ENCODE peak calls at places on chromosomes 2 and 18, in ten cellular contexts. One of them, this sample, is unnamed.

GRCh38 chr18:79395761-79396404 is at the start of gene NFATC1:
- DNase-seq in NCI-H1694 treated with DMSO at 0.1 percent for 48 hours: peak; percentile 34
- DNase-seq in GM20000: peak; percentile 89
- DNase-seq in activated CD4-positive, alpha-beta T cell treated with anti-CD3 and anti-CD28 coated beads, Interleukin-2, amount 50 U/mL, for 1 hour: peak; percentile 87
- DNase-seq in fibroblast of mammary gland: peak; percentile 66
- DNase-seq in activated CD4-positive, alpha-beta memory T cell treated with anti-CD3 and anti-CD28 coated beads for 36 hours: peak; percentile 91
- DNase-seq in stimulated activated CD4-positive, alpha-beta T cell treated with anti-CD3 and anti-CD28 coated beads, TNF-alpha, amount 100 ng/mL, for 4 hours: peak; percentile 81
- DNase-seq in activated T-cell treated with anti-CD3 and anti-CD28 coated beads, Interleukin-2, amount 50 U/mL, for 72 hours: peak; percentile 89
- DNase-seq in mucosa of gallbladder: peak; percentile 55
- DNase-seq in amniotic stem cell: peak; percentile 45
- DNase-seq in this sample: peak; percentile 52

GRCh38 chr2:147468349-147468748 is 376.5 kb upstream of the ACVR2A start:
- DNase-seq in stimulated activated CD4-positive, alpha-beta T cell treated with anti-CD3 and anti-CD28 coated beads, TNF-alpha, amount 100 ng/mL, for 4 hours: no peak
- DNase-seq in fibroblast of mammary gland: no peak
- DNase-seq in activated CD4-positive, alpha-beta T cell treated with anti-CD3 and anti-CD28 coated beads, Interleukin-2, amount 50 U/mL, for 1 hour: no peak
- DNase-seq in mucosa of gallbladder: no peak
- DNase-seq in GM20000: no peak
- DNase-seq in amniotic stem cell: no peak
- DNase-seq in NCI-H1694 treated with DMSO at 0.1 percent for 48 hours: no peak
- DNase-seq in activated CD4-positive, alpha-beta memory T cell treated with anti-CD3 and anti-CD28 coated beads for 36 hours: no peak
- DNase-seq in activated T-cell treated with anti-CD3 and anti-CD28 coated beads, Interleukin-2, amount 50 U/mL, for 72 hours: no peak
- DNase-seq in this sample: no peak

GRCh38 chr2:14137643-14138042 is 494.9 kb upstream of the LRATD1 start:
- DNase-seq in fibroblast of mammary gland: no peak
- DNase-seq in activated CD4-positive, alpha-beta T cell treated with anti-CD3 and anti-CD28 coated beads, Interleukin-2, amount 50 U/mL, for 1 hour: no peak
- DNase-seq in mucosa of gallbladder: no peak
- DNase-seq in GM20000: peak; percentile 5
- DNase-seq in NCI-H1694 treated with DMSO at 0.1 percent for 48 hours: peak; percentile 8
- DNase-seq in amniotic stem cell: no peak
- DNase-seq in activated CD4-positive, alpha-beta memory T cell treated with anti-CD3 and anti-CD28 coated beads for 36 hours: no peak
- DNase-seq in stimulated activated CD4-positive, alpha-beta T cell treated with anti-CD3 and anti-CD28 coated beads, TNF-alpha, amount 100 ng/mL, for 4 hours: no peak
- DNase-seq in activated T-cell treated with anti-CD3 and anti-CD28 coated beads, Interleukin-2, amount 50 U/mL, for 72 hours: no peak
- DNase-seq in this sample: no peak

GRCh38 chr18:59697236-59697932 is at the start of gene CCBE1:
- DNase-seq in mucosa of gallbladder: peak; percentile 41
- DNase-seq in activated CD4-positive, alpha-beta T cell treated with anti-CD3 and anti-CD28 coated beads, Interleukin-2, amount 50 U/mL, for 1 hour: no peak
- DNase-seq in stimulated activated CD4-positive, alpha-beta T cell treated with anti-CD3 and anti-CD28 coated beads, TNF-alpha, amount 100 ng/mL, for 4 hours: no peak
- DNase-seq in NCI-H1694 treated with DMSO at 0.1 percent for 48 hours: no peak
- DNase-seq in fibroblast of mammary gland: peak; percentile 69
- DNase-seq in amniotic stem cell: peak; percentile 43
- DNase-seq in activated T-cell treated with anti-CD3 and anti-CD28 coated beads, Interleukin-2, amount 50 U/mL, for 72 hours: peak; percentile 64
- DNase-seq in GM20000: peak; percentile 75
- DNase-seq in activated CD4-positive, alpha-beta memory T cell treated with anti-CD3 and anti-CD28 coated beads for 36 hours: peak; percentile 61
- DNase-seq in this sample: peak; percentile 64

GRCh38 chr2:74702001-74702715 is 48.1 kb downstream of the SEMA4F start:
- DNase-seq in GM20000: no peak
- DNase-seq in stimulated activated CD4-positive, alpha-beta T cell treated with anti-CD3 and anti-CD28 coated beads, TNF-alpha, amount 100 ng/mL, for 4 hours: no peak
- DNase-seq in activated T-cell treated with anti-CD3 and anti-CD28 coated beads, Interleukin-2, amount 50 U/mL, for 72 hours: no peak
- DNase-seq in amniotic stem cell: no peak
- DNase-seq in fibroblast of mammary gland: no peak
- DNase-seq in NCI-H1694 treated with DMSO at 0.1 percent for 48 hours: no peak
- DNase-seq in mucosa of gallbladder: no peak
- DNase-seq in activated CD4-positive, alpha-beta T cell treated with anti-CD3 and anti-CD28 coated beads, Interleukin-2, amount 50 U/mL, for 1 hour: no peak
- DNase-seq in activated CD4-positive, alpha-beta memory T cell treated with anti-CD3 and anti-CD28 coated beads for 36 hours: no peak
- DNase-seq in this sample: peak; percentile 24

GRCh38 chr2:45585267-45585861 is 25.7 kb downstream of the SRBD1 start:
- DNase-seq in GM20000: peak; percentile 22
- DNase-seq in NCI-H1694 treated with DMSO at 0.1 percent for 48 hours: peak; percentile 54
- DNase-seq in activated T-cell treated with anti-CD3 and anti-CD28 coated beads, Interleukin-2, amount 50 U/mL, for 72 hours: no peak
- DNase-seq in activated CD4-positive, alpha-beta T cell treated with anti-CD3 and anti-CD28 coated beads, Interleukin-2, amount 50 U/mL, for 1 hour: no peak
- DNase-seq in stimulated activated CD4-positive, alpha-beta T cell treated with anti-CD3 and anti-CD28 coated beads, TNF-alpha, amount 100 ng/mL, for 4 hours: no peak
- DNase-seq in amniotic stem cell: peak; percentile 12
- DNase-seq in activated CD4-positive, alpha-beta memory T cell treated with anti-CD3 and anti-CD28 coated beads for 36 hours: no peak
- DNase-seq in mucosa of gallbladder: peak; percentile 28
- DNase-seq in fibroblast of mammary gland: peak; percentile 71
- DNase-seq in this sample: no peak

GRCh38 chr18:11323359-11323819 is 174.0 kb upstream of the PIEZO2 start:
- DNase-seq in activated CD4-positive, alpha-beta memory T cell treated with anti-CD3 and anti-CD28 coated beads for 36 hours: no peak
- DNase-seq in activated CD4-positive, alpha-beta T cell treated with anti-CD3 and anti-CD28 coated beads, Interleukin-2, amount 50 U/mL, for 1 hour: no peak
- DNase-seq in stimulated activated CD4-positive, alpha-beta T cell treated with anti-CD3 and anti-CD28 coated beads, TNF-alpha, amount 100 ng/mL, for 4 hours: no peak
- DNase-seq in mucosa of gallbladder: no peak
- DNase-seq in NCI-H1694 treated with DMSO at 0.1 percent for 48 hours: no peak
- DNase-seq in amniotic stem cell: peak; percentile 41
- DNase-seq in GM20000: no peak
- DNase-seq in fibroblast of mammary gland: peak; percentile 80
- DNase-seq in activated T-cell treated with anti-CD3 and anti-CD28 coated beads, Interleukin-2, amount 50 U/mL, for 72 hours: no peak
- DNase-seq in this sample: no peak

GRCh38 chr18:62360806-62361205 is 35.7 kb downstream of the TNFRSF11A start:
- DNase-seq in NCI-H1694 treated with DMSO at 0.1 percent for 48 hours: no peak
- DNase-seq in activated T-cell treated with anti-CD3 and anti-CD28 coated beads, Interleukin-2, amount 50 U/mL, for 72 hours: no peak
- DNase-seq in fibroblast of mammary gland: no peak
- DNase-seq in activated CD4-positive, alpha-beta memory T cell treated with anti-CD3 and anti-CD28 coated beads for 36 hours: no peak
- DNase-seq in mucosa of gallbladder: no peak
- DNase-seq in amniotic stem cell: no peak
- DNase-seq in activated CD4-positive, alpha-beta T cell treated with anti-CD3 and anti-CD28 coated beads, Interleukin-2, amount 50 U/mL, for 1 hour: no peak
- DNase-seq in GM20000: no peak
- DNase-seq in stimulated activated CD4-positive, alpha-beta T cell treated with anti-CD3 and anti-CD28 coated beads, TNF-alpha, amount 100 ng/mL, for 4 hours: no peak
- DNase-seq in this sample: no peak

GRCh38 chr2:64654993-64655666 is 1.4 kb upstream of the SERTAD2 start:
- DNase-seq in activated CD4-positive, alpha-beta memory T cell treated with anti-CD3 and anti-CD28 coated beads for 36 hours: peak; percentile 60
- DNase-seq in activated T-cell treated with anti-CD3 and anti-CD28 coated beads, Interleukin-2, amount 50 U/mL, for 72 hours: no peak
- DNase-seq in stimulated activated CD4-positive, alpha-beta T cell treated with anti-CD3 and anti-CD28 coated beads, TNF-alpha, amount 100 ng/mL, for 4 hours: no peak
- DNase-seq in GM20000: no peak
- DNase-seq in fibroblast of mammary gland: peak; percentile 37
- DNase-seq in NCI-H1694 treated with DMSO at 0.1 percent for 48 hours: peak; percentile 33
- DNase-seq in amniotic stem cell: peak; percentile 3
- DNase-seq in mucosa of gallbladder: no peak
- DNase-seq in activated CD4-positive, alpha-beta T cell treated with anti-CD3 and anti-CD28 coated beads, Interleukin-2, amount 50 U/mL, for 1 hour: peak; percentile 22
- DNase-seq in this sample: peak; percentile 10

GRCh38 chr2:61411109-61411508 is 59.8 kb downstream of the USP34 start:
- DNase-seq in NCI-H1694 treated with DMSO at 0.1 percent for 48 hours: no peak
- DNase-seq in amniotic stem cell: no peak
- DNase-seq in GM20000: no peak
- DNase-seq in stimulated activated CD4-positive, alpha-beta T cell treated with anti-CD3 and anti-CD28 coated beads, TNF-alpha, amount 100 ng/mL, for 4 hours: no peak
- DNase-seq in mucosa of gallbladder: no peak
- DNase-seq in activated T-cell treated with anti-CD3 and anti-CD28 coated beads, Interleukin-2, amount 50 U/mL, for 72 hours: no peak
- DNase-seq in activated CD4-positive, alpha-beta memory T cell treated with anti-CD3 and anti-CD28 coated beads for 36 hours: no peak
- DNase-seq in fibroblast of mammary gland: no peak
- DNase-seq in activated CD4-positive, alpha-beta T cell treated with anti-CD3 and anti-CD28 coated beads, Interleukin-2, amount 50 U/mL, for 1 hour: no peak
- DNase-seq in this sample: no peak

GRCh38 chr18:55694291-55694690 is 106.3 kb upstream of the TCF4 start:
- DNase-seq in mucosa of gallbladder: no peak
- DNase-seq in fibroblast of mammary gland: peak; percentile 15
- DNase-seq in activated CD4-positive, alpha-beta T cell treated with anti-CD3 and anti-CD28 coated beads, Interleukin-2, amount 50 U/mL, for 1 hour: no peak
- DNase-seq in activated CD4-positive, alpha-beta memory T cell treated with anti-CD3 and anti-CD28 coated beads for 36 hours: no peak
- DNase-seq in activated T-cell treated with anti-CD3 and anti-CD28 coated beads, Interleukin-2, amount 50 U/mL, for 72 hours: no peak
- DNase-seq in NCI-H1694 treated with DMSO at 0.1 percent for 48 hours: no peak
- DNase-seq in GM20000: no peak
- DNase-seq in stimulated activated CD4-positive, alpha-beta T cell treated with anti-CD3 and anti-CD28 coated beads, TNF-alpha, amount 100 ng/mL, for 4 hours: no peak
- DNase-seq in amniotic stem cell: no peak
- DNase-seq in this sample: no peak

GRCh38 chr2:2804528-2804927 is 473.5 kb upstream of the MYT1L start:
- DNase-seq in amniotic stem cell: no peak
- DNase-seq in activated CD4-positive, alpha-beta memory T cell treated with anti-CD3 and anti-CD28 coated beads for 36 hours: no peak
- DNase-seq in activated T-cell treated with anti-CD3 and anti-CD28 coated beads, Interleukin-2, amount 50 U/mL, for 72 hours: no peak
- DNase-seq in mucosa of gallbladder: peak; percentile 0
- DNase-seq in stimulated activated CD4-positive, alpha-beta T cell treated with anti-CD3 and anti-CD28 coated beads, TNF-alpha, amount 100 ng/mL, for 4 hours: no peak
- DNase-seq in activated CD4-positive, alpha-beta T cell treated with anti-CD3 and anti-CD28 coated beads, Interleukin-2, amount 50 U/mL, for 1 hour: no peak
- DNase-seq in GM20000: no peak
- DNase-seq in fibroblast of mammary gland: no peak
- DNase-seq in NCI-H1694 treated with DMSO at 0.1 percent for 48 hours: no peak
- DNase-seq in this sample: no peak

GRCh38 chr2:44247924-44248323 is 27.4 kb upstream of the SLC3A1 start:
- DNase-seq in NCI-H1694 treated with DMSO at 0.1 percent for 48 hours: no peak
- DNase-seq in GM20000: no peak
- DNase-seq in mucosa of gallbladder: no peak
- DNase-seq in amniotic stem cell: no peak
- DNase-seq in fibroblast of mammary gland: no peak
- DNase-seq in activated T-cell treated with anti-CD3 and anti-CD28 coated beads, Interleukin-2, amount 50 U/mL, for 72 hours: no peak
- DNase-seq in activated CD4-positive, alpha-beta T cell treated with anti-CD3 and anti-CD28 coated beads, Interleukin-2, amount 50 U/mL, for 1 hour: no peak
- DNase-seq in stimulated activated CD4-positive, alpha-beta T cell treated with anti-CD3 and anti-CD28 coated beads, TNF-alpha, amount 100 ng/mL, for 4 hours: no peak
- DNase-seq in activated CD4-positive, alpha-beta memory T cell treated with anti-CD3 and anti-CD28 coated beads for 36 hours: no peak
- DNase-seq in this sample: no peak

GRCh38 chr18:26865557-26865956 is at the start of gene AQP4:
- DNase-seq in mucosa of gallbladder: no peak
- DNase-seq in activated CD4-positive, alpha-beta memory T cell treated with anti-CD3 and anti-CD28 coated beads for 36 hours: no peak
- DNase-seq in activated T-cell treated with anti-CD3 and anti-CD28 coated beads, Interleukin-2, amount 50 U/mL, for 72 hours: no peak
- DNase-seq in stimulated activated CD4-positive, alpha-beta T cell treated with anti-CD3 and anti-CD28 coated beads, TNF-alpha, amount 100 ng/mL, for 4 hours: no peak
- DNase-seq in GM20000: no peak
- DNase-seq in fibroblast of mammary gland: no peak
- DNase-seq in activated CD4-positive, alpha-beta T cell treated with anti-CD3 and anti-CD28 coated beads, Interleukin-2, amount 50 U/mL, for 1 hour: no peak
- DNase-seq in NCI-H1694 treated with DMSO at 0.1 percent for 48 hours: no peak
- DNase-seq in amniotic stem cell: no peak
- DNase-seq in this sample: peak; percentile 62

GRCh38 chr2:226758886-226759660 is 40.5 kb downstream of the IRS1 start:
- DNase-seq in activated CD4-positive, alpha-beta T cell treated with anti-CD3 and anti-CD28 coated beads, Interleukin-2, amount 50 U/mL, for 1 hour: no peak
- DNase-seq in activated CD4-positive, alpha-beta memory T cell treated with anti-CD3 and anti-CD28 coated beads for 36 hours: no peak
- DNase-seq in GM20000: no peak
- DNase-seq in NCI-H1694 treated with DMSO at 0.1 percent for 48 hours: peak; percentile 26
- DNase-seq in activated T-cell treated with anti-CD3 and anti-CD28 coated beads, Interleukin-2, amount 50 U/mL, for 72 hours: no peak
- DNase-seq in amniotic stem cell: no peak
- DNase-seq in fibroblast of mammary gland: peak; percentile 86
- DNase-seq in mucosa of gallbladder: no peak
- DNase-seq in stimulated activated CD4-positive, alpha-beta T cell treated with anti-CD3 and anti-CD28 coated beads, TNF-alpha, amount 100 ng/mL, for 4 hours: no peak
- DNase-seq in this sample: no peak

GRCh38 chr2:152161598-152161997 is 14.0 kb downstream of the STAM2 start:
- DNase-seq in GM20000: no peak
- DNase-seq in activated T-cell treated with anti-CD3 and anti-CD28 coated beads, Interleukin-2, amount 50 U/mL, for 72 hours: no peak
- DNase-seq in amniotic stem cell: no peak
- DNase-seq in stimulated activated CD4-positive, alpha-beta T cell treated with anti-CD3 and anti-CD28 coated beads, TNF-alpha, amount 100 ng/mL, for 4 hours: no peak
- DNase-seq in fibroblast of mammary gland: no peak
- DNase-seq in activated CD4-positive, alpha-beta T cell treated with anti-CD3 and anti-CD28 coated beads, Interleukin-2, amount 50 U/mL, for 1 hour: no peak
- DNase-seq in mucosa of gallbladder: no peak
- DNase-seq in activated CD4-positive, alpha-beta memory T cell treated with anti-CD3 and anti-CD28 coated beads for 36 hours: no peak
- DNase-seq in NCI-H1694 treated with DMSO at 0.1 percent for 48 hours: no peak
- DNase-seq in this sample: no peak

GRCh38 chr2:99101697-99102096 is 39.8 kb upstream of the C2orf15 start:
- DNase-seq in stimulated activated CD4-positive, alpha-beta T cell treated with anti-CD3 and anti-CD28 coated beads, TNF-alpha, amount 100 ng/mL, for 4 hours: no peak
- DNase-seq in activated CD4-positive, alpha-beta T cell treated with anti-CD3 and anti-CD28 coated beads, Interleukin-2, amount 50 U/mL, for 1 hour: no peak
- DNase-seq in NCI-H1694 treated with DMSO at 0.1 percent for 48 hours: no peak
- DNase-seq in activated CD4-positive, alpha-beta memory T cell treated with anti-CD3 and anti-CD28 coated beads for 36 hours: no peak
- DNase-seq in activated T-cell treated with anti-CD3 and anti-CD28 coated beads, Interleukin-2, amount 50 U/mL, for 72 hours: no peak
- DNase-seq in mucosa of gallbladder: no peak
- DNase-seq in GM20000: no peak
- DNase-seq in amniotic stem cell: no peak
- DNase-seq in fibroblast of mammary gland: peak; percentile 54
- DNase-seq in this sample: no peak

GRCh38 chr2:181991171-181991885 is 5.7 kb downstream of the PPP1R1C start:
- DNase-seq in GM20000: peak; percentile 44
- DNase-seq in activated T-cell treated with anti-CD3 and anti-CD28 coated beads, Interleukin-2, amount 50 U/mL, for 72 hours: no peak
- DNase-seq in mucosa of gallbladder: no peak
- DNase-seq in activated CD4-positive, alpha-beta memory T cell treated with anti-CD3 and anti-CD28 coated beads for 36 hours: no peak
- DNase-seq in NCI-H1694 treated with DMSO at 0.1 percent for 48 hours: no peak
- DNase-seq in stimulated activated CD4-positive, alpha-beta T cell treated with anti-CD3 and anti-CD28 coated beads, TNF-alpha, amount 100 ng/mL, for 4 hours: no peak
- DNase-seq in activated CD4-positive, alpha-beta T cell treated with anti-CD3 and anti-CD28 coated beads, Interleukin-2, amount 50 U/mL, for 1 hour: no peak
- DNase-seq in amniotic stem cell: no peak
- DNase-seq in fibroblast of mammary gland: no peak
- DNase-seq in this sample: no peak

GRCh38 chr2:234795272-234795920 is 156.4 kb upstream of the SH3BP4 start:
- DNase-seq in amniotic stem cell: no peak
- DNase-seq in NCI-H1694 treated with DMSO at 0.1 percent for 48 hours: no peak
- DNase-seq in stimulated activated CD4-positive, alpha-beta T cell treated with anti-CD3 and anti-CD28 coated beads, TNF-alpha, amount 100 ng/mL, for 4 hours: no peak
- DNase-seq in activated T-cell treated with anti-CD3 and anti-CD28 coated beads, Interleukin-2, amount 50 U/mL, for 72 hours: no peak
- DNase-seq in activated CD4-positive, alpha-beta T cell treated with anti-CD3 and anti-CD28 coated beads, Interleukin-2, amount 50 U/mL, for 1 hour: no peak
- DNase-seq in fibroblast of mammary gland: no peak
- DNase-seq in GM20000: no peak
- DNase-seq in activated CD4-positive, alpha-beta memory T cell treated with anti-CD3 and anti-CD28 coated beads for 36 hours: no peak
- DNase-seq in mucosa of gallbladder: no peak
- DNase-seq in this sample: no peak

GRCh38 chr2:197869030-197869429 is 64.6 kb downstream of the PLCL1 start:
- DNase-seq in activated CD4-positive, alpha-beta memory T cell treated with anti-CD3 and anti-CD28 coated beads for 36 hours: no peak
- DNase-seq in fibroblast of mammary gland: no peak
- DNase-seq in activated CD4-positive, alpha-beta T cell treated with anti-CD3 and anti-CD28 coated beads, Interleukin-2, amount 50 U/mL, for 1 hour: no peak
- DNase-seq in amniotic stem cell: no peak
- DNase-seq in mucosa of gallbladder: no peak
- DNase-seq in NCI-H1694 treated with DMSO at 0.1 percent for 48 hours: no peak
- DNase-seq in activated T-cell treated with anti-CD3 and anti-CD28 coated beads, Interleukin-2, amount 50 U/mL, for 72 hours: no peak
- DNase-seq in stimulated activated CD4-positive, alpha-beta T cell treated with anti-CD3 and anti-CD28 coated beads, TNF-alpha, amount 100 ng/mL, for 4 hours: no peak
- DNase-seq in GM20000: no peak
- DNase-seq in this sample: no peak

GRCh38 chr2:226548706-226549105 is 250.9 kb downstream of the IRS1 start:
- DNase-seq in activated CD4-positive, alpha-beta T cell treated with anti-CD3 and anti-CD28 coated beads, Interleukin-2, amount 50 U/mL, for 1 hour: no peak
- DNase-seq in stimulated activated CD4-positive, alpha-beta T cell treated with anti-CD3 and anti-CD28 coated beads, TNF-alpha, amount 100 ng/mL, for 4 hours: no peak
- DNase-seq in mucosa of gallbladder: no peak
- DNase-seq in activated CD4-positive, alpha-beta memory T cell treated with anti-CD3 and anti-CD28 coated beads for 36 hours: no peak
- DNase-seq in NCI-H1694 treated with DMSO at 0.1 percent for 48 hours: no peak
- DNase-seq in amniotic stem cell: no peak
- DNase-seq in fibroblast of mammary gland: no peak
- DNase-seq in GM20000: no peak
- DNase-seq in activated T-cell treated with anti-CD3 and anti-CD28 coated beads, Interleukin-2, amount 50 U/mL, for 72 hours: no peak
- DNase-seq in this sample: no peak

GRCh38 chr2:198587726-198588125 is 783.3 kb downstream of the PLCL1 start:
- DNase-seq in activated T-cell treated with anti-CD3 and anti-CD28 coated beads, Interleukin-2, amount 50 U/mL, for 72 hours: no peak
- DNase-seq in activated CD4-positive, alpha-beta T cell treated with anti-CD3 and anti-CD28 coated beads, Interleukin-2, amount 50 U/mL, for 1 hour: no peak
- DNase-seq in amniotic stem cell: no peak
- DNase-seq in activated CD4-positive, alpha-beta memory T cell treated with anti-CD3 and anti-CD28 coated beads for 36 hours: no peak
- DNase-seq in fibroblast of mammary gland: no peak
- DNase-seq in GM20000: no peak
- DNase-seq in mucosa of gallbladder: no peak
- DNase-seq in NCI-H1694 treated with DMSO at 0.1 percent for 48 hours: no peak
- DNase-seq in stimulated activated CD4-positive, alpha-beta T cell treated with anti-CD3 and anti-CD28 coated beads, TNF-alpha, amount 100 ng/mL, for 4 hours: no peak
- DNase-seq in this sample: no peak

GRCh38 chr2:170465241-170465640 is 249.9 kb upstream of the SP5 start:
- DNase-seq in stimulated activated CD4-positive, alpha-beta T cell treated with anti-CD3 and anti-CD28 coated beads, TNF-alpha, amount 100 ng/mL, for 4 hours: no peak
- DNase-seq in NCI-H1694 treated with DMSO at 0.1 percent for 48 hours: no peak
- DNase-seq in mucosa of gallbladder: no peak
- DNase-seq in activated CD4-positive, alpha-beta memory T cell treated with anti-CD3 and anti-CD28 coated beads for 36 hours: no peak
- DNase-seq in activated T-cell treated with anti-CD3 and anti-CD28 coated beads, Interleukin-2, amount 50 U/mL, for 72 hours: no peak
- DNase-seq in amniotic stem cell: no peak
- DNase-seq in fibroblast of mammary gland: peak; percentile 48
- DNase-seq in GM20000: no peak
- DNase-seq in activated CD4-positive, alpha-beta T cell treated with anti-CD3 and anti-CD28 coated beads, Interleukin-2, amount 50 U/mL, for 1 hour: no peak
- DNase-seq in this sample: no peak

GRCh38 chr2:144824611-144825010 is 304.7 kb upstream of the ZEB2 start:
- DNase-seq in activated CD4-positive, alpha-beta memory T cell treated with anti-CD3 and anti-CD28 coated beads for 36 hours: no peak
- DNase-seq in mucosa of gallbladder: no peak
- DNase-seq in GM20000: no peak
- DNase-seq in amniotic stem cell: no peak
- DNase-seq in activated T-cell treated with anti-CD3 and anti-CD28 coated beads, Interleukin-2, amount 50 U/mL, for 72 hours: no peak
- DNase-seq in fibroblast of mammary gland: no peak
- DNase-seq in NCI-H1694 treated with DMSO at 0.1 percent for 48 hours: no peak
- DNase-seq in stimulated activated CD4-positive, alpha-beta T cell treated with anti-CD3 and anti-CD28 coated beads, TNF-alpha, amount 100 ng/mL, for 4 hours: no peak
- DNase-seq in activated CD4-positive, alpha-beta T cell treated with anti-CD3 and anti-CD28 coated beads, Interleukin-2, amount 50 U/mL, for 1 hour: no peak
- DNase-seq in this sample: no peak

GRCh38 chr2:208541982-208542464 is 135.4 kb downstream of the PTH2R start:
- DNase-seq in GM20000: no peak
- DNase-seq in activated CD4-positive, alpha-beta T cell treated with anti-CD3 and anti-CD28 coated beads, Interleukin-2, amount 50 U/mL, for 1 hour: no peak
- DNase-seq in activated T-cell treated with anti-CD3 and anti-CD28 coated beads, Interleukin-2, amount 50 U/mL, for 72 hours: no peak
- DNase-seq in fibroblast of mammary gland: no peak
- DNase-seq in NCI-H1694 treated with DMSO at 0.1 percent for 48 hours: no peak
- DNase-seq in stimulated activated CD4-positive, alpha-beta T cell treated with anti-CD3 and anti-CD28 coated beads, TNF-alpha, amount 100 ng/mL, for 4 hours: no peak
- DNase-seq in activated CD4-positive, alpha-beta memory T cell treated with anti-CD3 and anti-CD28 coated beads for 36 hours: no peak
- DNase-seq in mucosa of gallbladder: no peak
- DNase-seq in amniotic stem cell: no peak
- DNase-seq in this sample: no peak

GRCh38 chr2:226995625-226996041 is 159.8 kb downstream of the RHBDD1 start:
- DNase-seq in GM20000: peak; percentile 29
- DNase-seq in fibroblast of mammary gland: peak; percentile 91
- DNase-seq in activated T-cell treated with anti-CD3 and anti-CD28 coated beads, Interleukin-2, amount 50 U/mL, for 72 hours: peak; percentile 80
- DNase-seq in mucosa of gallbladder: peak; percentile 59
- DNase-seq in amniotic stem cell: peak; percentile 12
- DNase-seq in activated CD4-positive, alpha-beta T cell treated with anti-CD3 and anti-CD28 coated beads, Interleukin-2, amount 50 U/mL, for 1 hour: no peak
- DNase-seq in activated CD4-positive, alpha-beta memory T cell treated with anti-CD3 and anti-CD28 coated beads for 36 hours: peak; percentile 82
- DNase-seq in NCI-H1694 treated with DMSO at 0.1 percent for 48 hours: no peak
- DNase-seq in stimulated activated CD4-positive, alpha-beta T cell treated with anti-CD3 and anti-CD28 coated beads, TNF-alpha, amount 100 ng/mL, for 4 hours: no peak
- DNase-seq in this sample: no peak

GRCh38 chr18:41875094-41875780 is 79.8 kb upstream of the PIK3C3 start:
- DNase-seq in GM20000: no peak
- DNase-seq in stimulated activated CD4-positive, alpha-beta T cell treated with anti-CD3 and anti-CD28 coated beads, TNF-alpha, amount 100 ng/mL, for 4 hours: no peak
- DNase-seq in activated CD4-positive, alpha-beta memory T cell treated with anti-CD3 and anti-CD28 coated beads for 36 hours: no peak
- DNase-seq in mucosa of gallbladder: no peak
- DNase-seq in activated CD4-positive, alpha-beta T cell treated with anti-CD3 and anti-CD28 coated beads, Interleukin-2, amount 50 U/mL, for 1 hour: no peak
- DNase-seq in fibroblast of mammary gland: peak; percentile 65
- DNase-seq in amniotic stem cell: no peak
- DNase-seq in NCI-H1694 treated with DMSO at 0.1 percent for 48 hours: no peak
- DNase-seq in activated T-cell treated with anti-CD3 and anti-CD28 coated beads, Interleukin-2, amount 50 U/mL, for 72 hours: no peak
- DNase-seq in this sample: no peak

GRCh38 chr2:202871161-202872141 is at the start of gene ICA1L:
- DNase-seq in NCI-H1694 treated with DMSO at 0.1 percent for 48 hours: peak; percentile 53
- DNase-seq in activated CD4-positive, alpha-beta memory T cell treated with anti-CD3 and anti-CD28 coated beads for 36 hours: peak; percentile 70
- DNase-seq in stimulated activated CD4-positive, alpha-beta T cell treated with anti-CD3 and anti-CD28 coated beads, TNF-alpha, amount 100 ng/mL, for 4 hours: peak; percentile 17
- DNase-seq in fibroblast of mammary gland: peak; percentile 40
- DNase-seq in amniotic stem cell: peak; percentile 27
- DNase-seq in activated T-cell treated with anti-CD3 and anti-CD28 coated beads, Interleukin-2, amount 50 U/mL, for 72 hours: peak; percentile 77
- DNase-seq in GM20000: peak; percentile 84
- DNase-seq in activated CD4-positive, alpha-beta T cell treated with anti-CD3 and anti-CD28 coated beads, Interleukin-2, amount 50 U/mL, for 1 hour: peak; percentile 38
- DNase-seq in mucosa of gallbladder: peak; percentile 55
- DNase-seq in this sample: peak; percentile 76